ENCODE peak calls at places on chromosomes 4 and X, in four cellular contexts. X is left lung, A is tibial nerve, W is astrocyte of the spinal cord. J is an unnamed sample.

GRCh38 chr4:76694056-76694455 is 203.9 kb downstream of the SOWAHB start:
- DNase-seq in X (no peak), A (no peak), W (no peak), J (no peak)

GRCh38 chr4:140131663-140132229 is 22.2 kb downstream of the MAML3 start:
- DNase-seq in X (no peak), A (no peak), W (no peak), J (no peak)

GRCh38 chr4:163164110-163164509 is 2.6 kb downstream of the NAF1 start:
- DNase-seq in X (no peak), A (no peak), W (no peak), J (no peak)

GRCh38 chr4:89915937-89916336 is 21.3 kb downstream of the MMRN1 start:
- DNase-seq in X (no peak), A (no peak), W (no peak), J (no peak)

GRCh38 chrX:44025611-44026010 is 52.4 kb upstream of the NDP start:
- DNase-seq in X (no peak), A (no peak), W (peak), J (peak)

GRCh38 chrX:53330331-53330730 is 48.9 kb upstream of the IQSEC2 start:
- DNase-seq in X (no peak), A (no peak), W (no peak), J (no peak)

GRCh38 chr4:31667701-31668100 is 947.5 kb downstream of the PCDH7 start:
- DNase-seq in X (no peak), A (no peak), W (no peak), J (no peak)

GRCh38 chrX:16825306-16826035 is 39.2 kb downstream of the TXLNG start:
- DNase-seq in X (no peak), A (no peak), W (no peak), J (peak)

GRCh38 chr4:23999714-24000113 is 109.9 kb upstream of the PPARGC1A start:
- DNase-seq in X (no peak), A (no peak), W (peak), J (no peak)

GRCh38 chr4:138639018-138639876 is 376.3 kb upstream of the NOCT start:
- DNase-seq in X (no peak), A (no peak), W (peak), J (peak)

GRCh38 chr4:657338-658030 is 16.6 kb downstream of the ATP5ME start:
- DNase-seq in X (peak), A (no peak), W (no peak), J (no peak)

GRCh38 chr4:9825049-9825448 is 43.6 kb downstream of the DRD5 start:
- DNase-seq in X (no peak), A (no peak), W (no peak), J (no peak)

GRCh38 chr4:2186133-2186864 is 55.6 kb downstream of the HAUS3 start:
- DNase-seq in X (no peak), A (no peak), W (peak), J (peak)

GRCh38 chr4:99615210-99615834 is 40.7 kb downstream of the MTTP start:
- DNase-seq in X (no peak), A (no peak), W (no peak), J (no peak)
- TF ChIP-seq CTCF in X (no peak), A (no peak), W (no peak), J (no peak)

GRCh38 chr4:88756149-88756548 is 58.5 kb upstream of the NAP1L5 start:
- DNase-seq in X (no peak), A (no peak), W (no peak), J (no peak)
- H3K4me3 ChIP-seq in X (no peak), A (no peak), W (no peak), J (no peak)

GRCh38 chr4:153465583-153465921 is 608 bp upstream of the TMEM131L start:
- DNase-seq in X (peak), A (peak), W (peak), J (peak)
- TF ChIP-seq CTCF in X (no peak), A (peak), W (peak), J (peak)

GRCh38 chr4:73407227-73407673 is 3.2 kb downstream of the ALB start:
- DNase-seq in X (no peak), A (no peak), W (no peak), J (no peak)
- H3K4me3 ChIP-seq in X (no peak), A (no peak), W (no peak), J (no peak)

GRCh38 chr4:113294910-113295309 is 245.5 kb downstream of the ANK2 start:
- DNase-seq in X (no peak), A (no peak), W (no peak), J (peak)
- TF ChIP-seq CTCF in X (no peak), A (no peak), W (no peak), J (no peak)

GRCh38 chr4:146330392-146330791 is 116.1 kb downstream of the REELD1 start:
- DNase-seq in X (no peak), A (no peak), W (no peak), J (no peak)
- H3K4me3 ChIP-seq in X (no peak), A (no peak), W (no peak), J (no peak)

GRCh38 chrX:11770320-11770719 is 12.3 kb downstream of the MSL3 start:
- DNase-seq in X (peak), A (no peak), W (peak), J (peak)
- TF ChIP-seq CTCF in X (peak), A (peak), W (peak), J (peak)

J was measured in foreskin fibroblast.